ENCODE peak calls at places on chromosome 2, in seven cellular contexts. P is spleen; U is heart right ventricle; W is cardiac muscle cell; I is CD8-positive, alpha-beta T cell; E is AG04450; N is foreskin fibroblast. J is an unnamed sample.

GRCh38 chr2:69642709-69643601 is 584 bp downstream of the AAK1 start:
- DNase-seq in P (peak), U (peak), W (peak), I (peak), E (peak), N (peak), J (peak)

GRCh38 chr2:64143154-64144056 is 815 bp downstream of the PELI1 start:
- DNase-seq in P (no peak), U (peak), W (peak), I (peak), E (no peak), N (no peak), J (peak)

GRCh38 chr2:178268435-178268834 is 74.1 kb downstream of the OSBPL6 start:
- DNase-seq in P (no peak), U (no peak), W (no peak), I (no peak), E (no peak), N (no peak), J (no peak)

GRCh38 chr2:5673861-5674240 is 18.3 kb upstream of the SOX11 start:
- DNase-seq in P (no peak), U (no peak), W (peak), I (no peak), E (no peak), N (no peak), J (no peak)

GRCh38 chr2:237126519-237126918 is 40.8 kb downstream of the COPS8 start:
- DNase-seq in P (no peak), U (peak), W (no peak), I (no peak), E (no peak), N (no peak), J (no peak)

GRCh38 chr2:70960833-70961647 is 17.4 kb upstream of the ANKRD53 start:
- DNase-seq in P (peak), U (no peak), W (no peak), I (no peak), E (no peak), N (no peak), J (no peak)

GRCh38 chr2:49105506-49105905 is 48.8 kb downstream of the FSHR start:
- DNase-seq in P (no peak), U (no peak), W (no peak), I (no peak), E (no peak), N (no peak), J (no peak)

GRCh38 chr2:234458466-234458865 is 38.4 kb downstream of the ARL4C start:
- DNase-seq in P (no peak), U (no peak), W (no peak), I (no peak), E (no peak), N (no peak), J (peak)

GRCh38 chr2:241908686-241909420 is 39.3 kb downstream of the RTP5 start:
- DNase-seq in P (peak), U (no peak), W (no peak), I (no peak), E (no peak), N (no peak), J (no peak)

GRCh38 chr2:197279997-197280756 is 30.4 kb downstream of the ANKRD44 start:
- DNase-seq in P (no peak), U (no peak), W (no peak), I (no peak), E (no peak), N (no peak), J (peak)

GRCh38 chr2:232239956-232240681 is 138.4 kb upstream of the ALPP start:
- DNase-seq in P (no peak), U (no peak), W (no peak), I (no peak), E (no peak), N (no peak), J (no peak)

GRCh38 chr2:238157506-238158017 is 1.2 kb upstream of the ERFE start:
- DNase-seq in P (no peak), U (peak), W (no peak), I (no peak), E (no peak), N (no peak), J (no peak)

GRCh38 chr2:106197878-106198277 is 3.8 kb upstream of the UXS1 start:
- DNase-seq in P (no peak), U (no peak), W (peak), I (no peak), E (peak), N (peak), J (peak)

GRCh38 chr2:222611684-222612083 is 44.2 kb downstream of the FARSB start:
- DNase-seq in P (peak), U (no peak), W (no peak), I (no peak), E (no peak), N (no peak), J (no peak)

GRCh38 chr2:15560404-15560987 is 638 bp downstream of the NBAS start:
- DNase-seq in P (no peak), U (no peak), W (peak), I (no peak), E (no peak), N (no peak), J (peak)

GRCh38 chr2:69054431-69054830 is 41.5 kb downstream of the ANTXR1 start:
- DNase-seq in P (no peak), U (no peak), W (no peak), I (no peak), E (no peak), N (no peak), J (no peak)

GRCh38 chr2:219350938-219351280 is 18.4 kb upstream of the RESP18 start:
- DNase-seq in P (no peak), U (no peak), W (no peak), I (no peak), E (no peak), N (no peak), J (no peak)

GRCh38 chr2:105812180-105813044 is 67.7 kb downstream of the NCK2 start:
- DNase-seq in P (no peak), U (peak), W (peak), I (no peak), E (peak), N (peak), J (peak)

GRCh38 chr2:122663737-122664136 is 908.3 kb downstream of the TSN start:
- DNase-seq in P (no peak), U (no peak), W (no peak), I (no peak), E (no peak), N (no peak), J (no peak)

GRCh38 chr2:108593547-108594098 is 59.4 kb downstream of the LIMS1 start:
- DNase-seq in P (no peak), U (no peak), W (no peak), I (no peak), E (no peak), N (peak), J (peak)

GRCh38 chr2:158142568-158143332 is 41.1 kb downstream of the UPP2 start:
- DNase-seq in P (no peak), U (no peak), W (no peak), I (no peak), E (no peak), N (no peak), J (peak)

GRCh38 chr2:188068093-188068492 is 223.6 kb upstream of the GULP1 start:
- DNase-seq in P (no peak), U (no peak), W (no peak), I (no peak), E (no peak), N (no peak), J (no peak)

GRCh38 chr2:82084679-82085392 is 1780.3 kb upstream of the LRRTM1 start:
- DNase-seq in P (no peak), U (no peak), W (no peak), I (no peak), E (no peak), N (no peak), J (no peak)

GRCh38 chr2:147108553-147108952 is 736.3 kb upstream of the ACVR2A start:
- DNase-seq in P (no peak), U (no peak), W (no peak), I (no peak), E (no peak), N (no peak), J (no peak)

GRCh38 chr2:189997016-189997415 is 65.5 kb downstream of the MSTN start:
- DNase-seq in P (no peak), U (no peak), W (no peak), I (no peak), E (no peak), N (peak), J (no peak)

GRCh38 chr2:9803023-9803805 is 40.1 kb upstream of the TAF1B start:
- DNase-seq in P (peak), U (no peak), W (no peak), I (no peak), E (no peak), N (no peak), J (peak)

GRCh38 chr2:187842978-187843847 is 289.0 kb upstream of the TFPI start:
- DNase-seq in P (no peak), U (no peak), W (peak), I (no peak), E (peak), N (peak), J (peak)

GRCh38 chr2:70959271-70959761 is 19.1 kb upstream of the ANKRD53 start:
- DNase-seq in P (peak), U (no peak), W (no peak), I (no peak), E (no peak), N (no peak), J (no peak)

GRCh38 chr2:16650287-16651249 is 15.1 kb downstream of the CYRIA start:
- DNase-seq in P (no peak), U (no peak), W (no peak), I (no peak), E (no peak), N (peak), J (peak)

GRCh38 chr2:217774232-217774631 is 228.6 kb downstream of the TNS1 start:
- DNase-seq in P (no peak), U (no peak), W (no peak), I (no peak), E (no peak), N (no peak), J (no peak)

GRCh38 chr2:180571559-180571958 is 408.8 kb upstream of the UBE2E3 start:
- DNase-seq in P (no peak), U (no peak), W (no peak), I (no peak), E (peak), N (peak), J (peak)

GRCh38 chr2:39913648-39914456 is 134.8 kb upstream of the THUMPD2 start:
- DNase-seq in P (no peak), U (no peak), W (peak), I (no peak), E (peak), N (peak), J (peak)

DNA sequence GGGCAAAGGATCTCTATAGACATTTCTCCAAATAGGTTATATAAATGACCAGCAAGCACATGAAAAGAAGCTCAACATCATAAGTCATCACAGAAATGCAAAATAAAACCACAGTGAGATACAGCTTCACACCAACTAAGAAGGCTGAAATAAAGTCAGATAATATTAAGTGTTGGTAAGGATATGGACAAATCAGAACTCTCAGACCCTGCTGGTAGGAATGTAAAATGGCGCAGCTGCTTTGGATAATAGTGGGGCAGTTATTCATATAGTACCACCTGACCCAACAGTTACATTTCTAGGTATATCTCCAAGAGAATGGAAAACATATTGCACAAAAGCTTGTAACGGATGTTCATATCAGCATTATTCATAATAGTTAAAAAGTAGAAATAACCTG is 14.0 kb downstream of the EPB41L5 start:
- DNase-seq in P (no peak), U (no peak), W (no peak), I (no peak), E (no peak), N (no peak), J (peak)
- TF ChIP-seq CTCF in P (no peak), U (no peak), W (peak), I (no peak), E (peak), N (no peak), J (peak)

GRCh38 chr2:24926602-24927252 is 6.7 kb upstream of the ADCY3 start:
- DNase-seq in P (peak), U (peak), W (no peak), I (no peak), E (no peak), N (peak), J (peak)
- H3K4me3 ChIP-seq in P (no peak), U (peak), W (no peak), I (peak), E (no peak), N (no peak), J (no peak)

GRCh38 chr2:123811846-123812245 is 213.2 kb upstream of the CNTNAP5 start:
- DNase-seq in P (no peak), U (no peak), W (no peak), I (no peak), E (no peak), N (no peak), J (no peak)

DNA sequence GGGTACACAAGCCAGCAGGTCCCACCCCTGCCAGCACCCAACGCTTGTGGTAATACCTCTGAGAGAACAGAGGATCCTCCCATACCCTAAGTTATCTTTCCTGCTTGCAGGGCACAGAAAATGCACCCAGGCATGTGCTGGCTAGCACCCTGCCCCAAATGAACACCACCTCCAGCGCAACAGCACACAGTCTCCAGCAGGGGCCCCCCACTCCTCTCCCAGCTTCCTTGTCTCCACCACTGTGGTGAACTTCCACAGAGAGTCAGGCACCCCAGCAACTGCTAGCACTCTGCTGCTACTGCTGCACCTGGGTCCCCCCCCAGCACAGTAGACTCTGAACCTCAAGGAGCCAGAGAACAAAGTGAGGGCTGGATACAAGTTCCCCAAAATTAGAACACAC is 216.8 kb upstream of the CNTNAP5 start:
- DNase-seq in P (no peak), U (no peak), W (no peak), I (no peak), E (no peak), N (no peak), J (no peak)
- TF ChIP-seq CTCF in P (no peak), U (no peak), W (no peak), I (no peak), E (no peak), N (no peak), J (no peak)

DNA sequence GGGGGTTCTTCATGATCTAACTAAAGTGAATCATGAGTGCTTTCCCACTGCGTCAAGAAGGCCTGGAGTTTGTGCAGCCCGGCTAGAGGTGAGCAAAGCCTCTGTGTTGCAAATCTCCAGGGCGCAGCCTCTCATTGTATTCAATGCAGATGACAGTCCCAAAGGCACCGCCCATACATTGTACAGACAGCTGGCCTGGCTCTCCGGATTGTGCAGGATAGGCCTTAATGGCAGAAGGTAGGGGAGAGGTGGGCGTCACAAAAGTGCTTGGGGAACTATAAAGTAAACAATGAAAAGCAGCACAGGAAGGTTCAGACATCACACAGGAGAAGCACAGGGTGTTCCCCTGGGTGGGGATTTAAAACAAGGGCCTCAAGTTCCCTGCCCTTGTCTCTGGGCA is 892 bp upstream of the GYPC start:
- DNase-seq in P (no peak), U (no peak), W (no peak), I (no peak), E (no peak), N (no peak), J (peak)
- H3K4me3 ChIP-seq in P (no peak), U (peak), W (no peak), I (no peak), E (peak), N (peak), J (no peak)

GRCh38 chr2:29349316-29350030 is 234.3 kb downstream of the CLIP4 start:
- DNase-seq in P (no peak), U (no peak), W (no peak), I (no peak), E (no peak), N (no peak), J (no peak)

GRCh38 chr2:29345236-29345635 is 230.0 kb downstream of the CLIP4 start:
- DNase-seq in P (no peak), U (no peak), W (no peak), I (no peak), E (no peak), N (no peak), J (no peak)

GRCh38 chr2:29347774-29348465 is 232.7 kb downstream of the CLIP4 start:
- DNase-seq in P (peak), U (no peak), W (no peak), I (no peak), E (no peak), N (no peak), J (no peak)

GRCh38 chr2:29343830-29344229 is 228.6 kb downstream of the CLIP4 start:
- DNase-seq in P (no peak), U (no peak), W (no peak), I (no peak), E (no peak), N (no peak), J (no peak)
- TF ChIP-seq CTCF in P (no peak), U (no peak), W (no peak), I (no peak), E (no peak), N (no peak), J (no peak)

GRCh38 chr2:103808814-103809213 is 1045.1 kb upstream of the POU3F3 start:
- DNase-seq in P (no peak), U (no peak), W (no peak), I (no peak), E (no peak), N (no peak), J (no peak)
- H3K4me3 ChIP-seq in P (no peak), U (no peak), W (no peak), I (no peak), E (no peak), N (no peak), J (no peak)

DNA sequence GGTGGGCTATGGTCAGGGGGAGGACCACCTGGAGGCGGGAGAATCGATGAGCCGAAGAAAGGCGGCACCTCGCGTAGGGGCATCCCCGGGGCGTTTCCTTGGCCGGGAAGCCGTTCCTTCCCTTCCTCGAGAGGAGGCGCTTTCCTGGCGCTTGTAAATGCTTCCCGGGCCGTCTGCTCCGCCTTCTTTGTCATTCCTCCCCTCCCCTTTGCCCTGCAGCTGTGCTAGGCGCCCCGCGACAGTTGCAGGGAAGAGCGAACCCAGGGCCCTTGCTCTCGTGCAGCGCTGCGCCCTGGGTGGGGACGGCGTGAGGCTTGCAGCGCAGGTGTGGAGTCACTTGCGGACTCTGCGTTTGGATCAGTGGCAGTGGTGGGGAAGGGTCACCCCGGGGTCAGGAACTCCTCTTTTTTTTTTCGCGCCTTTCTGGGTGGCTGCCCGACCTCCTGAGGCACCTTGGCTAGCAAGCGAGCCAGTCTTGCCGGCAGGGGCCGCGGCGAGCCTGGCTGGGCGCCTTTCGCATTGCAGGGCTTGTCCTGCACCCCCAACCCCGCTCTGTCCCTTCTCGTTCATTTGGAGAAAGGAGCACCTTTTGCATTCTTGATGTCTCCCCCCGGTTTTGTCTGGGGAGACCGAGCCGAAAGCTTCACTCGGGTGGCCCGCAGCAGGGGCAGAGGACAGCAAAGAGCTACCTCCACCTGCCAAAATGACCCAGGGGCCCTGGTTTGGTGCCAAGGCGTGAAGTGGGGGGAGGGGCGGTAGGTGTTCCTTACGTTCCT is 858 bp downstream of the KCNS3 start:
- DNase-seq in P (no peak), U (peak), W (peak), I (no peak), E (no peak), N (peak), J (peak)
- TF ChIP-seq CTCF in P (no peak), U (peak), W (peak), I (no peak), E (peak), N (peak), J (peak)

GRCh38 chr2:169363570-169364150 is 1.3 kb upstream of the LRP2 start:
- DNase-seq in P (peak), U (no peak), W (peak), I (no peak), E (no peak), N (no peak), J (peak)

GRCh38 chr2:169365093-169365483 is 2.8 kb upstream of the LRP2 start:
- DNase-seq in P (no peak), U (no peak), W (no peak), I (no peak), E (no peak), N (no peak), J (no peak)

GRCh38 chr2:169362346-169363026 is at the start of gene LRP2:
- DNase-seq in P (no peak), U (no peak), W (peak), I (peak), E (no peak), N (no peak), J (no peak)

GRCh38 chr2:169363027-169363569 is 764 bp upstream of the LRP2 start:
- DNase-seq in P (no peak), U (no peak), W (no peak), I (no peak), E (no peak), N (no peak), J (no peak)

DNA sequence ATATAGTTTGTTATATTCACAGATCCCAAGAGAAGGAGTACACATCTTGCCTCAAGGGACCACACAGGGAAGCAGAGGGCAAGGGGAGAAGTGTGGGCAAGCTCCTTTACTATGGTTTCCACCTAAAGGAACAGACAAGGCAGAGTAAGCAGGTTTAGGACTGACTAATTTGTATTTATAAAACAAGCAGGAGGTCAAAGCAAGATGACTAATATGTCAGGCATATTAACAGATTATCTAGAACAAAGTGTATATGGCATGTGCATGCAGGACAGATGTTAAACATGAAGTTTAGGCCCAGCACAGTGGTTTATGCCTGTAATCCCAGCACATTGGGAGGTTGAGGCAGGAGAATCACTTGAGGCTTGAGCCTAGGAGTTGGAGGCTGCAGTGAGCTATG is 3.7 kb upstream of the LRP2 start:
- DNase-seq in P (no peak), U (no peak), W (no peak), I (no peak), E (no peak), N (no peak), J (no peak)
- H3K4me3 ChIP-seq in P (no peak), U (no peak), W (no peak), I (no peak), E (no peak), N (no peak), J (no peak)